ENCODE peak calls at places on chromosomes 1 and 21, in six cellular contexts. F is CD8-positive, alpha-beta T cell; Z is left lung; R is psoas muscle; S is sigmoid colon; J is RWPE2. X is an unnamed sample. For H3K9me3 and H3K4me1, the result is how much of the 10 kb centered on the place peaks cover.

GRCh38 chr1:173506437-173506836 is 29.3 kb downstream of the PRDX6 start:
- DNase-seq in F (no peak), Z (no peak), R (no peak), S (no peak), J (no peak), X (peak)

GRCh38 chr1:45767035-45767434 is 16.6 kb upstream of the IPP start:
- DNase-seq in F (no peak), Z (no peak), R (no peak), S (no peak), J (no peak), X (no peak)

GRCh38 chr1:244920911-244921310 is 56.6 kb upstream of the HNRNPU start:
- DNase-seq in F (no peak), Z (no peak), R (peak), S (no peak), J (no peak), X (no peak)

GRCh38 chr1:178689769-178690168 is 35.3 kb upstream of the RALGPS2 start:
- DNase-seq in F (no peak), Z (no peak), R (no peak), S (no peak), J (no peak), X (no peak)

GRCh38 chr1:245337829-245338484 is 183.2 kb downstream of the KIF26B start:
- DNase-seq in F (no peak), Z (no peak), R (no peak), S (no peak), J (no peak), X (peak)

GRCh38 chr1:109239580-109240068 is 9.7 kb upstream of the CELSR2 start:
- DNase-seq in F (peak), Z (no peak), R (no peak), S (peak), J (no peak), X (peak)

GRCh38 chr1:76948846-76949245 is 81.6 kb downstream of the ST6GALNAC5 start:
- DNase-seq in F (no peak), Z (no peak), R (no peak), S (no peak), J (no peak), X (no peak)

GRCh38 chr1:235280467-235280866 is 47.5 kb downstream of the ARID4B start:
- DNase-seq in F (no peak), Z (no peak), R (no peak), S (no peak), J (no peak), X (no peak)

GRCh38 chr1:169584483-169585144 is 1.7 kb downstream of the F5 start:
- DNase-seq in F (no peak), Z (no peak), R (no peak), S (no peak), J (no peak), X (no peak)

GRCh38 chr1:202210370-202210769 is 16.8 kb downstream of the LGR6 start:
- DNase-seq in F (no peak), Z (no peak), R (no peak), S (no peak), J (no peak), X (no peak)

GRCh38 chr21:24824209-24824608 is 783.1 kb downstream of the MRPL39 start:
- DNase-seq in F (no peak), Z (no peak), R (no peak), S (no peak), J (no peak), X (no peak)

GRCh38 chr1:217562229-217562878 is 68.5 kb downstream of the GPATCH2 start:
- DNase-seq in F (no peak), Z (no peak), R (no peak), S (no peak), J (no peak), X (no peak)

GRCh38 chr21:29208666-29209059 is 78.2 kb downstream of the MAP3K7CL start:
- DNase-seq in F (no peak), Z (no peak), R (no peak), S (no peak), J (no peak), X (no peak)

GRCh38 chr1:108686609-108687313 is 5.3 kb upstream of the PRPF38B start:
- DNase-seq in F (no peak), Z (no peak), R (no peak), S (no peak), J (no peak), X (no peak)

GRCh38 chr21:44375281-44375651 is 21.8 kb downstream of the TRPM2 start:
- DNase-seq in F (peak), Z (peak), R (peak), S (no peak), J (no peak), X (no peak)

GRCh38 chr21:8989261-8989882 is 1532.0 kb upstream of the TPTE start:
- DNase-seq in F (no peak), Z (no peak), R (no peak), S (no peak), J (no peak), X (no peak)

GRCh38 chr1:160682983-160683886 is 28.4 kb downstream of the CD48 start:
- DNase-seq in F (no peak), Z (no peak), R (no peak), S (no peak), J (no peak), X (no peak)

GRCh38 chr1:36387141-36387949 is 1.6 kb upstream of the STK40 start:
- DNase-seq in F (no peak), Z (no peak), R (no peak), S (peak), J (no peak), X (no peak)

GRCh38 chr1:175839678-175840669 is 96.6 kb upstream of the TNR start:
- DNase-seq in F (no peak), Z (no peak), R (no peak), S (no peak), J (no peak), X (peak)

GRCh38 chr1:151639466-151639865 is 27.6 kb downstream of the SNX27 start:
- DNase-seq in F (no peak), Z (no peak), R (no peak), S (no peak), J (no peak), X (no peak)

GRCh38 chr1:42927274-42927841 is 31.3 kb downstream of the SLC2A1 start:
- DNase-seq in F (no peak), Z (no peak), R (no peak), S (no peak), J (no peak), X (no peak)

GRCh38 chr1:105678334-105678733 is 1378.1 kb upstream of the PRMT6 start:
- DNase-seq in F (no peak), Z (no peak), R (no peak), S (no peak), J (no peak), X (no peak)

GRCh38 chr1:166944186-166944967 is 31.0 kb downstream of the ILDR2 start:
- DNase-seq in F (peak), Z (no peak), R (no peak), S (no peak), J (no peak), X (no peak)

GRCh38 chr1:54463259-54464030 is 57.3 kb upstream of the SSBP3 start:
- DNase-seq in F (no peak), Z (no peak), R (peak), S (peak), J (peak), X (no peak)

GRCh38 chr1:156284112-156284511 is at the start of gene TMEM79:
- DNase-seq in F (no peak), Z (no peak), R (no peak), S (no peak), J (no peak), X (peak)

GRCh38 chr1:243890576-243890975 is 40.5 kb upstream of the AKT3 start:
- DNase-seq in F (no peak), Z (no peak), R (no peak), S (no peak), J (no peak), X (no peak)

GRCh38 chr1:226751687-226752086 is 12.6 kb upstream of the ITPKB start:
- DNase-seq in F (no peak), Z (no peak), R (no peak), S (no peak), J (no peak), X (no peak)

GRCh38 chr1:18077657-18078215 is 29.9 kb upstream of the IGSF21 start:
- DNase-seq in F (no peak), Z (no peak), R (no peak), S (no peak), J (no peak), X (no peak)

GRCh38 chr1:147635342-147635741 is 35.0 kb downstream of the ACP6 start:
- DNase-seq in F (no peak), Z (no peak), R (no peak), S (no peak), J (no peak), X (no peak)

GRCh38 chr1:228014235-228014930 is 7.6 kb downstream of the WNT3A start:
- DNase-seq in F (peak), Z (peak), R (peak), S (peak), J (no peak), X (no peak)

GRCh38 chr1:150764617-150765090 is 924 bp downstream of the CTSS start:
- DNase-seq in F (no peak), Z (no peak), R (no peak), S (no peak), J (no peak), X (no peak)

GRCh38 chr1:98556521-98557158 is 104.9 kb upstream of the SNX7 start:
- DNase-seq in F (no peak), Z (no peak), R (no peak), S (no peak), J (no peak), X (no peak)

GRCh38 chr1:77889671-77890070 is 1.2 kb downstream of the NEXN start:
- DNase-seq in F (no peak), Z (no peak), R (no peak), S (no peak), J (no peak), X (no peak)

GRCh38 chr21:34091607-34092006 is 18.2 kb downstream of the MRPS6 start:
- DNase-seq in F (no peak), Z (no peak), R (no peak), S (no peak), J (no peak), X (no peak)

GRCh38 chr1:23862640-23863039 is 5.5 kb downstream of the FUCA1 start:
- DNase-seq in F (no peak), Z (no peak), R (no peak), S (no peak), J (no peak), X (no peak)

DNA sequence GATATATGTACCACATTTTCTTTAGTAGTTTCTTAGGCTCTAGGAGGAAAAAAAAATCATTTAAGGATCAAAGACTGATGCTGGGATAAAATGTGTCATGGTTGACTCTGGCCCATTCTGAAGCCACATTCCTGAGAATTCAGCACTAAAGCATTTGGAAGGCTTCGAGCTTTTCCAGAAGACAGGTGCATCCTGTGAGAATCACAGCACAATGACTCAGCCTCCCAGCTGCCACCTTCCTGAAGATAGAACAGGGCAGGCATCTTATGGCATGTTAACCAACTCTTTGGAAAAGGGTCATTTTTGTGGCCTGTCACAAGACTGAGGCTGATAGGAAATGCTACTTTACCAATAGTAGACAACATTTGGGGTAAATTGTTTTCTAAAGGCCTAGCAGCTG is 359.9 kb downstream of the PCP4 start:
- DNase-seq in F (no peak), Z (no peak), R (no peak), S (no peak), J (no peak), X (no peak)
- H3K9me3 ChIP-seq in F (under half), Z (under half), R (under half), S (under half), J (under half), X (under half)

DNA sequence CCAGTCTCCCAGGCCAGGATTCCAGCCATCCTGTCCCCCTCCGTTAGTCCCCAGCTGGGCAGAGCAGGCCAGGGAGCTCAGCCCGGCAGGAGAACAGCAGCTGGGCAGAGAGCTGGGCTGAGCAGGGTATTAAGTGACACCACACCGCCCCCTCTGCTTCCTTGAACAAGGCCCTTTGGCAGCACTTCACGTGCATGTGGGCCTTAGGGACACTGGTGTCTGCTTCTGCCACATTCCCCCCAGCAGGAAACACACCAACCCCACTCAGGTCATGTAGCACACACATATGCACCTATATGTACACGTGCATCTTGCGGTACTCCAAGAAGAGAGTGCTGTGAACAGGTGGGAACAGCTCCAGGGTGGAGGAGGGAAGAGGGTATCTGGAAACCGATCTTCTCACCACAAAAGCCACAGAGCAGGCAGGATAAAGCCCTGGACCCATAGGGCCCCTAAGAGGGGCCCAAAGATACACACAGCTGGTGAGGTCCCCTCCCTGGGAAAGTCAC is 4.6 kb downstream of the EPHA2 start:
- DNase-seq in F (no peak), Z (no peak), R (no peak), S (no peak), J (no peak), X (no peak)
- H3K4me1 ChIP-seq in F (under half), Z (half or more), R (under half), S (under half), J (half or more), X (half or more)

GRCh38 chr1:2940178-2940577 is 81.1 kb upstream of the ACTRT2 start:
- DNase-seq in F (no peak), Z (no peak), R (no peak), S (no peak), J (peak), X (no peak)
- H3K9me3 ChIP-seq in F (under half), Z (under half), R (under half), S (under half), J (under half), X (under half)

GRCh38 chr1:11350265-11350664 is 77.3 kb downstream of the UBIAD1 start:
- DNase-seq in F (no peak), Z (no peak), R (no peak), S (no peak), J (no peak), X (no peak)
- H3K4me1 ChIP-seq in F (under half), Z (under half), R (under half), S (under half), J (under half), X (under half)

GRCh38 chr1:83769072-83769471 is 229.9 kb downstream of the TTLL7 start:
- DNase-seq in F (no peak), Z (no peak), R (no peak), S (no peak), J (no peak), X (no peak)
- H3K9me3 ChIP-seq in F (under half), Z (under half), R (under half), S (under half), J (under half), X (under half)

GRCh38 chr1:208809876-208810275 is 565.7 kb upstream of the PLXNA2 start:
- DNase-seq in F (no peak), Z (no peak), R (no peak), S (no peak), J (no peak), X (no peak)
- H3K4me1 ChIP-seq in F (under half), Z (under half), R (under half), S (under half), J (under half), X (under half)